ENCODE peak calls at places on chromosomes 12 and 14, in five cellular contexts. X, P, J, N and K are unnamed samples.

GRCh38 chr12:100168562-100168961 is 25.9 kb upstream of the BLTP3B start:
- DNase-seq in X (no peak), P (no peak), J (no peak), N (no peak), K (no peak)

GRCh38 chr12:72141381-72141780 is 130.8 kb upstream of the TRHDE start:
- DNase-seq in X (no peak), P (no peak), J (no peak), N (no peak), K (no peak)

GRCh38 chr14:58133739-58134138 is 18.3 kb downstream of the ARMH4 start:
- DNase-seq in X (no peak), P (no peak), J (no peak), N (no peak), K (no peak)

GRCh38 chr12:122994140-122994675 is 13.7 kb downstream of the ARL6IP4 start:
- DNase-seq in X (no peak), P (no peak), J (no peak), N (no peak), K (no peak)

GRCh38 chr14:27730204-27730603 is 1036.4 kb upstream of the FOXG1 start:
- DNase-seq in X (no peak), P (no peak), J (no peak), N (no peak), K (no peak)

GRCh38 chr12:19894803-19895202 is 455.5 kb downstream of the AEBP2 start:
- DNase-seq in X (no peak), P (no peak), J (no peak), N (no peak), K (no peak)

GRCh38 chr12:64730585-64730964 is 28.6 kb downstream of the GNS start:
- DNase-seq in X (no peak), P (no peak), J (no peak), N (no peak), K (no peak)

GRCh38 chr14:68203871-68204270 is 384.3 kb downstream of the RAD51B start:
- DNase-seq in X (no peak), P (no peak), J (no peak), N (no peak), K (no peak)

GRCh38 chr12:93552427-93552826 is 20.0 kb upstream of the SOCS2 start:
- DNase-seq in X (no peak), P (no peak), J (no peak), N (no peak), K (no peak)

GRCh38 chr14:66600416-66600815 is 92.5 kb downstream of the GPHN start:
- DNase-seq in X (no peak), P (no peak), J (no peak), N (no peak), K (no peak)

GRCh38 chr12:10982244-10982643 is 4.5 kb downstream of the TAS2R50 start:
- DNase-seq in X (no peak), P (no peak), J (no peak), N (no peak), K (no peak)

GRCh38 chr12:4001869-4002268 is 128.7 kb upstream of the PARP11 start:
- DNase-seq in X (no peak), P (no peak), J (no peak), N (no peak), K (no peak)

GRCh38 chr12:71277866-71278265 is 120.1 kb upstream of the TSPAN8 start:
- DNase-seq in X (no peak), P (no peak), J (no peak), N (no peak), K (no peak)

GRCh38 chr12:6340745-6341438 is 984 bp downstream of the TNFRSF1A start:
- DNase-seq in X (no peak), P (no peak), J (no peak), N (no peak), K (no peak)

GRCh38 chr12:19546611-19547162 is 107.4 kb downstream of the AEBP2 start:
- DNase-seq in X (no peak), P (no peak), J (no peak), N (no peak), K (no peak)

GRCh38 chr12:71216725-71217579 is 59.2 kb upstream of the TSPAN8 start:
- DNase-seq in X (no peak), P (peak; percentile 21), J (no peak), N (no peak), K (no peak)

GRCh38 chr12:53660064-53660463 is 15.8 kb downstream of the ATP5MC2 start:
- DNase-seq in X (no peak), P (no peak), J (no peak), N (no peak), K (no peak)

GRCh38 chr12:63064080-63064479 is 86.9 kb downstream of the AVPR1A start:
- DNase-seq in X (no peak), P (no peak), J (no peak), N (no peak), K (no peak)

GRCh38 chr12:53798575-53798974 is 46.8 kb upstream of the CISTR start:
- DNase-seq in X (no peak), P (no peak), J (no peak), N (no peak), K (no peak)

GRCh38 chr12:104664368-104664767 is 207.6 kb downstream of the CHST11 start:
- DNase-seq in X (no peak), P (no peak), J (no peak), N (no peak), K (no peak)

GRCh38 chr12:18054925-18055324 is 35.1 kb downstream of the RERGL start:
- DNase-seq in X (no peak), P (no peak), J (no peak), N (no peak), K (no peak)

GRCh38 chr12:117067016-117067415 is 32.2 kb downstream of the TESC start:
- DNase-seq in X (no peak), P (no peak), J (no peak), N (no peak), K (no peak)

GRCh38 chr14:78697341-78697740 is 527.2 kb downstream of the NRXN3 start:
- DNase-seq in X (no peak), P (no peak), J (no peak), N (no peak), K (no peak)

GRCh38 chr14:73248294-73248868 is 11.1 kb downstream of the PAPLN start:
- DNase-seq in X (no peak), P (no peak), J (no peak), N (no peak), K (no peak)

GRCh38 chr12:31597066-31597465 is 6.1 kb upstream of the DENND5B start:
- DNase-seq in X (no peak), P (no peak), J (no peak), N (no peak), K (no peak)

GRCh38 chr14:100765296-100765695 is 38.6 kb downstream of the DLK1 start:
- DNase-seq in X (no peak), P (no peak), J (no peak), N (no peak), K (no peak)

GRCh38 chr12:25935355-25936144 is 22.9 kb upstream of the RASSF8 start:
- DNase-seq in X (no peak), P (no peak), J (no peak), N (no peak), K (no peak)

GRCh38 chr12:6570264-6570887 is 2.3 kb upstream of the NOP2 start:
- DNase-seq in X (no peak), P (peak; percentile 86), J (no peak), N (no peak), K (peak; percentile 50)

GRCh38 chr12:126616441-126616840 is 1551.2 kb downstream of the AACS start:
- DNase-seq in X (no peak), P (no peak), J (no peak), N (no peak), K (no peak)

DNA sequence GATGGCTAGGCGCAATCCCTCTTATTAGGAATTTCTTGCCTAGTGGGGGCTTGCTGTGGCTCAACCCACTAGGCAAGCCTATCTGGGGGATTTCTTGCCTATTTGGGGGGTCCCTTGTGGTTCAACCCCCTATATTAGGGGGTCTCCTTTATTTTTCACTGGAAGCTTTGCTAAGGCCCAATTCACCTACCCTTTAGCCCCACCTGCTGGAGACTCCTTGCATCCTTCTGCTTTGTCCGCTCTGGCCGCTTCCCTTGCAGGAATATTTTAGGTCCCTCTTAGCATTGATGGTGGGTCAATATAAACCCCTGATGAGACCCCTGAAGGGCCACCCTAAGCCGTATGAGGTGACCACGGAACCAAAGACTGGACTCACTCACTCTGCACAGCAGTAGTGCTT is 1552.1 kb downstream of the AACS start:
- DNase-seq in X (no peak), P (no peak), J (no peak), N (no peak), K (no peak)
- TF ChIP-seq CTCF in X (no peak), P (no peak), J (no peak), N (no peak), K (no peak)

GRCh38 chr14:92459479-92460421 is 53.8 kb upstream of the RIN3 start:
- DNase-seq in X (no peak), P (no peak), J (no peak), N (no peak), K (no peak)
- TF ChIP-seq CTCF in X (no peak), P (no peak), J (no peak), N (no peak), K (no peak)

GRCh38 chr12:57738142-57738474 is 434 bp downstream of the AGAP2 start:
- DNase-seq in X (no peak), P (no peak), J (no peak), N (no peak), K (no peak)

GRCh38 chr12:57736743-57737466 is 1.6 kb downstream of the AGAP2 start:
- DNase-seq in X (no peak), P (no peak), J (no peak), N (no peak), K (no peak)

GRCh38 chr12:57738661-57739237 is at the start of gene AGAP2:
- DNase-seq in X (no peak), P (peak; percentile 70), J (no peak), N (no peak), K (peak; percentile 78)

GRCh38 chr12:57735952-57736742 is 2.4 kb downstream of the AGAP2 start:
- DNase-seq in X (no peak), P (peak; percentile 80), J (no peak), N (no peak), K (no peak)

DNA sequence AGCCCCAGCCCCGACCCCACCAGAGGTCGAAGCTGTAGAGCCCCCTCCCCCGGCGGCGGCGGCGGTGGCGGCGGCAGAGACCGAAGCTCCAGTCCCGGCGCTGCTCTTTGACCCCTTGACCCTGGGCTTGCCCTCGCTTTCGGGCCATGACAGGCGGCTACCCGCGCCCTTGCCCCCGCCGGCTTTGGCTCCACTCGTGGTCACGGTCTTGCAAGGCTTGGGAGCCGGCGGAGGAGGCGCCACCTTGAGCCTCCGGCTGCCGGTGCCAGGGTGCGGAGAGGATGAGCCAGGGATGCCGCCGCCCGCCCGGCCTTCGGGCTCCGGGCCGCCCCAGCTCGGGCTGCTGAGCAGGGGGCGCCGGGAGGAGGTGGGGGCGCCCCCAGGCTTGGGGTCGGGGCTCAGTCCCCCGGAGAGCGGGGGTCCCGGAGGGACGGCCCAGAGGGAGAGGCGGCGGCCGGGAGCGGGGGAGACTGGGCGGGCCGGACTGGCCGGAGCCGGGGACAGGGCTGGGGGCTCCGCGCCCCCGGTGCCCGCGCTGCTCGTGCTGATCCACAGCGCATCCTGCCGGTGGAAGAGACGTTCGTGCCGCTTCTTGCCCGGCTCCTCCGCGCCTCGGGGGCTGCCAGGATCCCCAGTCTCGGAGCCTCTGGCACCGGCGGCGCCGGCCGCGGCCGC is 938 bp downstream of the AGAP2 start:
- DNase-seq in X (no peak), P (peak; percentile 54), J (no peak), N (no peak), K (no peak)
- TF ChIP-seq CTCF in X (no peak), P (no peak), J (peak; percentile 30), N (no peak), K (peak; percentile 27)

DNA sequence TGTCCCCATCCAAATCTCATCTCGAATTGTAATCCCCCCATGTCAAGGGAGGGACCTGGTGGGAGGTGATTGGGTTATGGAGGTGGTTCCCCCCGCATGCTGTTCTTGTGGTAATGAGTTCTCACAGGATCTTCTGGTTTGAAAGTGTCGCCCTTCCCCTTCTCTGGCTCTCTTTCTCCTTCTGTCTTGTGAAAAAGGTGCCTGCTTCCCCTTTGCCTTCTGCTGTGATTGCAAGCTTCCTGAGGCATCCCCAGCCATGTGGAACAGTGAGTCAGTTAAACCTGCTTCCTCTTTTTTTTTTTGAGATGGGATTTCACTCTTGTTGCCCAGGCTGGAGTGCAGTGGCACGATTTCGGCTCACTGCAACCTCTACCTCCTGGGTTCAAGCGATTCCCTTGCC is 104.0 kb downstream of the CCDC91 start:
- DNase-seq in X (no peak), P (no peak), J (no peak), N (no peak), K (no peak)
- TF ChIP-seq CTCF in X (no peak), P (no peak), J (no peak), N (no peak), K (no peak)